ENCODE peak calls at places on chromosomes 6 and 20, in ten cellular contexts. One of them, this sample, is unnamed.

GRCh38 chr20:36833275-36834020 is 42.5 kb upstream of the TLDC2 start:
- DNase-seq in neural progenitor cell: no peak
- DNase-seq in breast epithelium: no peak
- DNase-seq in HCT116: no peak
- DNase-seq in CD8-positive, alpha-beta T cell: no peak
- DNase-seq in psoas muscle: no peak
- DNase-seq in right lobe of liver: no peak
- DNase-seq in mucosa of descending colon: peak; percentile 56
- DNase-seq in heart left ventricle: peak; percentile 73
- DNase-seq in PC-3: no peak
- DNase-seq in this sample: no peak

GRCh38 chr20:18719426-18719825 is 94.2 kb upstream of the SCP2D1 start:
- DNase-seq in neural progenitor cell: no peak
- DNase-seq in breast epithelium: no peak
- DNase-seq in HCT116: no peak
- DNase-seq in CD8-positive, alpha-beta T cell: no peak
- DNase-seq in psoas muscle: no peak
- DNase-seq in right lobe of liver: no peak
- DNase-seq in mucosa of descending colon: no peak
- DNase-seq in heart left ventricle: no peak
- DNase-seq in PC-3: no peak
- DNase-seq in this sample: no peak

GRCh38 chr6:39617520-39617919 is 107.7 kb downstream of the KIF6 start:
- DNase-seq in neural progenitor cell: no peak
- DNase-seq in breast epithelium: no peak
- DNase-seq in HCT116: no peak
- DNase-seq in CD8-positive, alpha-beta T cell: no peak
- DNase-seq in psoas muscle: no peak
- DNase-seq in right lobe of liver: no peak
- DNase-seq in mucosa of descending colon: no peak
- DNase-seq in heart left ventricle: no peak
- DNase-seq in PC-3: no peak
- DNase-seq in this sample: no peak

GRCh38 chr20:55561259-55561658 is 444.1 kb downstream of the CBLN4 start:
- DNase-seq in neural progenitor cell: no peak
- DNase-seq in breast epithelium: no peak
- DNase-seq in HCT116: no peak
- DNase-seq in CD8-positive, alpha-beta T cell: no peak
- DNase-seq in psoas muscle: no peak
- DNase-seq in right lobe of liver: no peak
- DNase-seq in mucosa of descending colon: no peak
- DNase-seq in heart left ventricle: no peak
- DNase-seq in PC-3: peak; percentile 60
- DNase-seq in this sample: no peak

GRCh38 chr20:59138114-59138602 is 25.5 kb upstream of the ZNF831 start:
- DNase-seq in neural progenitor cell: no peak
- DNase-seq in breast epithelium: no peak
- DNase-seq in HCT116: no peak
- DNase-seq in CD8-positive, alpha-beta T cell: no peak
- DNase-seq in psoas muscle: no peak
- DNase-seq in right lobe of liver: no peak
- DNase-seq in mucosa of descending colon: no peak
- DNase-seq in heart left ventricle: no peak
- DNase-seq in PC-3: no peak
- DNase-seq in this sample: no peak

GRCh38 chr6:9842004-9842720 is 572.7 kb downstream of the TFAP2A start:
- DNase-seq in neural progenitor cell: peak; percentile 25
- DNase-seq in breast epithelium: no peak
- DNase-seq in HCT116: no peak
- DNase-seq in CD8-positive, alpha-beta T cell: no peak
- DNase-seq in psoas muscle: no peak
- DNase-seq in right lobe of liver: no peak
- DNase-seq in mucosa of descending colon: no peak
- DNase-seq in heart left ventricle: no peak
- DNase-seq in PC-3: no peak
- DNase-seq in this sample: no peak

GRCh38 chr20:45359406-45360148 is 3.4 kb upstream of the SYS1 start:
- DNase-seq in neural progenitor cell: peak; percentile 53
- DNase-seq in breast epithelium: no peak
- DNase-seq in HCT116: no peak
- DNase-seq in CD8-positive, alpha-beta T cell: no peak
- DNase-seq in psoas muscle: no peak
- DNase-seq in right lobe of liver: peak; percentile 88
- DNase-seq in mucosa of descending colon: no peak
- DNase-seq in heart left ventricle: no peak
- DNase-seq in PC-3: no peak
- DNase-seq in this sample: peak; percentile 69

GRCh38 chr6:32252326-32253009 is 28.6 kb upstream of the NOTCH4 start:
- DNase-seq in neural progenitor cell: no peak
- DNase-seq in breast epithelium: no peak
- DNase-seq in HCT116: no peak
- DNase-seq in CD8-positive, alpha-beta T cell: no peak
- DNase-seq in psoas muscle: no peak
- DNase-seq in right lobe of liver: no peak
- DNase-seq in mucosa of descending colon: no peak
- DNase-seq in heart left ventricle: no peak
- DNase-seq in PC-3: no peak
- DNase-seq in this sample: no peak

GRCh38 chr6:10424005-10424404 is 9.1 kb upstream of the TFAP2A start:
- DNase-seq in neural progenitor cell: no peak
- DNase-seq in breast epithelium: no peak
- DNase-seq in HCT116: no peak
- DNase-seq in CD8-positive, alpha-beta T cell: no peak
- DNase-seq in psoas muscle: no peak
- DNase-seq in right lobe of liver: no peak
- DNase-seq in mucosa of descending colon: no peak
- DNase-seq in heart left ventricle: no peak
- DNase-seq in PC-3: no peak
- DNase-seq in this sample: no peak

GRCh38 chr6:29797120-29797519 is 30.5 kb upstream of the HLA-G start:
- DNase-seq in neural progenitor cell: no peak
- DNase-seq in breast epithelium: no peak
- DNase-seq in HCT116: no peak
- DNase-seq in CD8-positive, alpha-beta T cell: no peak
- DNase-seq in psoas muscle: no peak
- DNase-seq in right lobe of liver: no peak
- DNase-seq in mucosa of descending colon: no peak
- DNase-seq in heart left ventricle: no peak
- DNase-seq in PC-3: peak; percentile 71
- DNase-seq in this sample: no peak

GRCh38 chr6:163311830-163312229 is 102.7 kb upstream of the QKI start:
- DNase-seq in neural progenitor cell: no peak
- DNase-seq in breast epithelium: no peak
- DNase-seq in HCT116: peak; percentile 16
- DNase-seq in CD8-positive, alpha-beta T cell: no peak
- DNase-seq in psoas muscle: no peak
- DNase-seq in right lobe of liver: no peak
- DNase-seq in mucosa of descending colon: no peak
- DNase-seq in heart left ventricle: no peak
- DNase-seq in PC-3: peak; percentile 94
- DNase-seq in this sample: no peak

GRCh38 chr6:31352497-31353368 is 4.2 kb downstream of the HLA-B start:
- DNase-seq in neural progenitor cell: no peak
- DNase-seq in breast epithelium: no peak
- DNase-seq in HCT116: no peak
- DNase-seq in CD8-positive, alpha-beta T cell: peak; percentile 56
- DNase-seq in psoas muscle: no peak
- DNase-seq in right lobe of liver: no peak
- DNase-seq in mucosa of descending colon: no peak
- DNase-seq in heart left ventricle: no peak
- DNase-seq in PC-3: no peak
- DNase-seq in this sample: no peak

GRCh38 chr6:101266063-101266462 is 127.4 kb upstream of the GRIK2 start:
- DNase-seq in neural progenitor cell: no peak
- DNase-seq in breast epithelium: no peak
- DNase-seq in HCT116: no peak
- DNase-seq in CD8-positive, alpha-beta T cell: no peak
- DNase-seq in psoas muscle: no peak
- DNase-seq in right lobe of liver: no peak
- DNase-seq in mucosa of descending colon: no peak
- DNase-seq in heart left ventricle: no peak
- DNase-seq in PC-3: no peak
- DNase-seq in this sample: no peak

DNA sequence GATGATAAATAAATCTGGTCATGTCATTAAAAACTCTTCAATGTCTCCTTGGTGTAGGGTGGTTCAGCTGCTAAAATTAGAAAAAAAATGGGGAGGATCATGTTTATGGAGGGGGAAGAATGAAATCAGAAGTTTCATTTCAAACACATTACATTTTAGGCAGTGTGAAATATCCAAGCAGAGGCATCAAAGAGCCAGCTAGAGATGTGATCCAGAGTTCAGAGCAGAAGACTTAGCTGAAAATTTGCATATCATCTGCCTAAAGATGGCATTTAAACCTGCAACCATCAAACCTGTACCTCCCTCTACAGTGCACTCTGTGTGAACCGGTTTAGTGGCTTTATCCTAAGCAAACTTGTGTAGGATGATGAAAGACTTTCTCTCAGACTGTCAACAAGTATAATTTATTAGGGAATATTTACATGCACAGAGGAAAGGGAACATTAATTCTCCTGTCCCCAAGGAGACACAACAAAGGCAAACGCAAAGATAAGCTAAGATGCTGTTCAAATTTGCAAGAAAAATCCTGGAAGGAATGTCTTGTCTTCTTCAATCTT is 84.8 kb upstream of the PLEKHG1 start:
- DNase-seq in neural progenitor cell: no peak
- DNase-seq in breast epithelium: no peak
- DNase-seq in HCT116: no peak
- DNase-seq in CD8-positive, alpha-beta T cell: no peak
- DNase-seq in psoas muscle: no peak
- DNase-seq in right lobe of liver: no peak
- DNase-seq in mucosa of descending colon: no peak
- DNase-seq in heart left ventricle: no peak
- DNase-seq in PC-3: peak; percentile 39
- DNase-seq in this sample: no peak
- TF ChIP-seq CTCF in neural progenitor cell: no peak
- TF ChIP-seq CTCF in breast epithelium: no peak
- TF ChIP-seq CTCF in HCT116: no peak
- TF ChIP-seq CTCF in CD8-positive, alpha-beta T cell: no peak
- TF ChIP-seq CTCF in psoas muscle: no peak
- TF ChIP-seq CTCF in right lobe of liver: no peak
- TF ChIP-seq CTCF in mucosa of descending colon: no peak
- TF ChIP-seq CTCF in heart left ventricle: no peak
- TF ChIP-seq CTCF in PC-3: no peak
- TF ChIP-seq CTCF in this sample: no peak

GRCh38 chr6:106339334-106340029 is 13.9 kb upstream of the ATG5 start:
- DNase-seq in neural progenitor cell: peak; percentile 82
- DNase-seq in breast epithelium: no peak
- DNase-seq in HCT116: peak; percentile 57
- DNase-seq in CD8-positive, alpha-beta T cell: peak; percentile 38
- DNase-seq in psoas muscle: no peak
- DNase-seq in right lobe of liver: no peak
- DNase-seq in mucosa of descending colon: no peak
- DNase-seq in heart left ventricle: no peak
- DNase-seq in PC-3: peak; percentile 82
- DNase-seq in this sample: peak; percentile 19
- TF ChIP-seq CTCF in neural progenitor cell: peak; percentile 82
- TF ChIP-seq CTCF in breast epithelium: peak; percentile 79
- TF ChIP-seq CTCF in HCT116: peak; percentile 87
- TF ChIP-seq CTCF in CD8-positive, alpha-beta T cell: peak; percentile 74
- TF ChIP-seq CTCF in psoas muscle: peak; percentile 48
- TF ChIP-seq CTCF in right lobe of liver: peak; percentile 68
- TF ChIP-seq CTCF in mucosa of descending colon: peak; percentile 66
- TF ChIP-seq CTCF in heart left ventricle: peak; percentile 56
- TF ChIP-seq CTCF in PC-3: peak; percentile 83
- TF ChIP-seq CTCF in this sample: no peak

GRCh38 chr6:65780691-65781090 is 73.7 kb upstream of the EYS start:
- DNase-seq in neural progenitor cell: no peak
- DNase-seq in breast epithelium: no peak
- DNase-seq in HCT116: no peak
- DNase-seq in CD8-positive, alpha-beta T cell: no peak
- DNase-seq in psoas muscle: no peak
- DNase-seq in right lobe of liver: no peak
- DNase-seq in mucosa of descending colon: no peak
- DNase-seq in heart left ventricle: no peak
- DNase-seq in PC-3: no peak
- DNase-seq in this sample: no peak

GRCh38 chr6:65771946-65772345 is 64.9 kb upstream of the EYS start:
- DNase-seq in neural progenitor cell: no peak
- DNase-seq in breast epithelium: no peak
- DNase-seq in HCT116: no peak
- DNase-seq in CD8-positive, alpha-beta T cell: no peak
- DNase-seq in psoas muscle: peak; percentile 17
- DNase-seq in right lobe of liver: no peak
- DNase-seq in mucosa of descending colon: no peak
- DNase-seq in heart left ventricle: no peak
- DNase-seq in PC-3: no peak
- DNase-seq in this sample: no peak

GRCh38 chr6:65776332-65776731 is 69.3 kb upstream of the EYS start:
- DNase-seq in neural progenitor cell: peak; percentile 20
- DNase-seq in breast epithelium: no peak
- DNase-seq in HCT116: no peak
- DNase-seq in CD8-positive, alpha-beta T cell: no peak
- DNase-seq in psoas muscle: no peak
- DNase-seq in right lobe of liver: no peak
- DNase-seq in mucosa of descending colon: no peak
- DNase-seq in heart left ventricle: no peak
- DNase-seq in PC-3: peak; percentile 27
- DNase-seq in this sample: no peak
- TF ChIP-seq CTCF in neural progenitor cell: peak; percentile 43
- TF ChIP-seq CTCF in breast epithelium: no peak
- TF ChIP-seq CTCF in HCT116: no peak
- TF ChIP-seq CTCF in CD8-positive, alpha-beta T cell: no peak
- TF ChIP-seq CTCF in psoas muscle: no peak
- TF ChIP-seq CTCF in right lobe of liver: no peak
- TF ChIP-seq CTCF in mucosa of descending colon: peak; percentile 24
- TF ChIP-seq CTCF in heart left ventricle: no peak
- TF ChIP-seq CTCF in PC-3: peak; percentile 40
- TF ChIP-seq CTCF in this sample: no peak

GRCh38 chr6:169950558-169950957 is 199.1 kb downstream of the ERMARD start:
- DNase-seq in neural progenitor cell: peak; percentile 44
- DNase-seq in breast epithelium: no peak
- DNase-seq in HCT116: peak; percentile 32
- DNase-seq in CD8-positive, alpha-beta T cell: peak; percentile 51
- DNase-seq in psoas muscle: no peak
- DNase-seq in right lobe of liver: no peak
- DNase-seq in mucosa of descending colon: no peak
- DNase-seq in heart left ventricle: no peak
- DNase-seq in PC-3: peak; percentile 38
- DNase-seq in this sample: no peak
- TF ChIP-seq CTCF in neural progenitor cell: peak; percentile 50
- TF ChIP-seq CTCF in breast epithelium: peak; percentile 38
- TF ChIP-seq CTCF in HCT116: peak; percentile 51
- TF ChIP-seq CTCF in CD8-positive, alpha-beta T cell: peak; percentile 53
- TF ChIP-seq CTCF in psoas muscle: peak; percentile 29
- TF ChIP-seq CTCF in right lobe of liver: peak; percentile 67
- TF ChIP-seq CTCF in mucosa of descending colon: no peak
- TF ChIP-seq CTCF in heart left ventricle: peak; percentile 24
- TF ChIP-seq CTCF in PC-3: peak; percentile 51
- TF ChIP-seq CTCF in this sample: peak; percentile 31